ENCODE peak calls at places on chromosomes 16 and 17, in four cellular contexts. R is omental fat pad, Y is mesothelial cell of epicardium, A is left ventricle myocardium inferior. G is an unnamed sample.

GRCh38 chr17:1649844-1650409 is at the start of gene RILP:
- DNase-seq in R (peak; percentile 52), Y (no peak), A (peak; percentile 87), G (no peak)

GRCh38 chr17:43028221-43028861 is 3.3 kb downstream of the RND2 start:
- DNase-seq in R (no peak), Y (no peak), A (no peak), G (no peak)

GRCh38 chr16:24805484-24805883 is 40.3 kb upstream of the SLC5A11 start:
- DNase-seq in R (no peak), Y (no peak), A (no peak), G (no peak)

GRCh38 chr17:8079291-8080207 is 8.0 kb downstream of the ALOX12B start:
- DNase-seq in R (peak; percentile 33), Y (peak; percentile 86), A (peak; percentile 71), G (peak; percentile 84)

GRCh38 chr17:13544292-13544691 is 57.4 kb downstream of the HS3ST3A1 start:
- DNase-seq in R (peak; percentile 41), Y (peak; percentile 70), A (no peak), G (no peak)

GRCh38 chr17:74882517-74883240 is 9.9 kb upstream of the FDXR start:
- DNase-seq in R (no peak), Y (no peak), A (no peak), G (no peak)

GRCh38 chr16:70160388-70160787 is 13.2 kb upstream of the CLEC18C start:
- DNase-seq in R (no peak), Y (no peak), A (no peak), G (no peak)

GRCh38 chr16:12455287-12455798 is 348.3 kb downstream of the CPPED1 start:
- DNase-seq in R (no peak), Y (peak; percentile 72), A (peak; percentile 42), G (peak; percentile 85)

GRCh38 chr16:86070971-86071370 is 172.0 kb downstream of the IRF8 start:
- DNase-seq in R (no peak), Y (no peak), A (no peak), G (no peak)

GRCh38 chr16:63287411-63287810 is 1251.2 kb upstream of the CDH8 start:
- DNase-seq in R (no peak), Y (no peak), A (no peak), G (no peak)

GRCh38 chr16:79612207-79612606 is 11.7 kb upstream of the MAF start:
- DNase-seq in R (no peak), Y (no peak), A (no peak), G (no peak)

GRCh38 chr16:29907973-29908372 is 7.7 kb downstream of the ASPHD1 start:
- DNase-seq in R (no peak), Y (no peak), A (no peak), G (no peak)

GRCh38 chr16:86026916-86027315 is 128.0 kb downstream of the IRF8 start:
- DNase-seq in R (peak; percentile 4), Y (no peak), A (no peak), G (no peak)

GRCh38 chr17:16437083-16437482 is 21.7 kb downstream of the TRPV2 start:
- DNase-seq in R (no peak), Y (no peak), A (no peak), G (no peak)

GRCh38 chr16:6482861-6483530 is 849.6 kb upstream of the RBFOX1 start:
- DNase-seq in R (no peak), Y (no peak), A (no peak), G (peak; percentile 23)

GRCh38 chr17:30503558-30503957 is 26.4 kb downstream of the GOSR1 start:
- DNase-seq in R (no peak), Y (no peak), A (no peak), G (no peak)

GRCh38 chr16:19329932-19330331 is 44.4 kb downstream of the CLEC19A start:
- DNase-seq in R (no peak), Y (no peak), A (no peak), G (no peak)

GRCh38 chr16:12065866-12066545 is 89.5 kb downstream of the SNX29 start:
- DNase-seq in R (no peak), Y (no peak), A (no peak), G (no peak)

GRCh38 chr17:34579979-34580684 is 750 bp downstream of the TMEM132E start:
- DNase-seq in R (no peak), Y (peak; percentile 52), A (peak; percentile 23), G (peak; percentile 64)

GRCh38 chr17:56203430-56203829 is 50.2 kb downstream of the ANKFN1 start:
- DNase-seq in R (no peak), Y (no peak), A (no peak), G (no peak)

GRCh38 chr17:42023524-42024349 is 3.8 kb downstream of the NKIRAS2 start:
- DNase-seq in R (no peak), Y (no peak), A (peak; percentile 35), G (no peak)

GRCh38 chr17:44075598-44076293 is 5.2 kb downstream of the G6PC3 start:
- DNase-seq in R (no peak), Y (no peak), A (no peak), G (no peak)

GRCh38 chr16:66588981-66589713 is 9.9 kb downstream of the CMTM2 start:
- DNase-seq in R (no peak), Y (no peak), A (no peak), G (no peak)

GRCh38 chr16:4136229-4136813 is 20.1 kb upstream of the ADCY9 start:
- DNase-seq in R (no peak), Y (no peak), A (no peak), G (no peak)

GRCh38 chr16:4612474-4612931 is 2.2 kb downstream of the UBALD1 start:
- DNase-seq in R (no peak), Y (no peak), A (no peak), G (peak; percentile 68)

GRCh38 chr16:15983898-15984297 is 34.5 kb downstream of the ABCC1 start:
- DNase-seq in R (no peak), Y (no peak), A (peak; percentile 33), G (no peak)

GRCh38 chr17:58172369-58173071 is 5.7 kb downstream of the OR4D2 start:
- DNase-seq in R (no peak), Y (no peak), A (no peak), G (no peak)

GRCh38 chr17:81961087-81961514 is at the start of gene NOTUM:
- DNase-seq in R (no peak), Y (no peak), A (no peak), G (peak; percentile 68)

GRCh38 chr16:19338335-19338734 is 52.8 kb downstream of the CLEC19A start:
- DNase-seq in R (no peak), Y (no peak), A (no peak), G (no peak)

GRCh38 chr17:77594416-77595209 is 363.9 kb upstream of the TNRC6C start:
- DNase-seq in R (no peak), Y (no peak), A (no peak), G (no peak)

DNA sequence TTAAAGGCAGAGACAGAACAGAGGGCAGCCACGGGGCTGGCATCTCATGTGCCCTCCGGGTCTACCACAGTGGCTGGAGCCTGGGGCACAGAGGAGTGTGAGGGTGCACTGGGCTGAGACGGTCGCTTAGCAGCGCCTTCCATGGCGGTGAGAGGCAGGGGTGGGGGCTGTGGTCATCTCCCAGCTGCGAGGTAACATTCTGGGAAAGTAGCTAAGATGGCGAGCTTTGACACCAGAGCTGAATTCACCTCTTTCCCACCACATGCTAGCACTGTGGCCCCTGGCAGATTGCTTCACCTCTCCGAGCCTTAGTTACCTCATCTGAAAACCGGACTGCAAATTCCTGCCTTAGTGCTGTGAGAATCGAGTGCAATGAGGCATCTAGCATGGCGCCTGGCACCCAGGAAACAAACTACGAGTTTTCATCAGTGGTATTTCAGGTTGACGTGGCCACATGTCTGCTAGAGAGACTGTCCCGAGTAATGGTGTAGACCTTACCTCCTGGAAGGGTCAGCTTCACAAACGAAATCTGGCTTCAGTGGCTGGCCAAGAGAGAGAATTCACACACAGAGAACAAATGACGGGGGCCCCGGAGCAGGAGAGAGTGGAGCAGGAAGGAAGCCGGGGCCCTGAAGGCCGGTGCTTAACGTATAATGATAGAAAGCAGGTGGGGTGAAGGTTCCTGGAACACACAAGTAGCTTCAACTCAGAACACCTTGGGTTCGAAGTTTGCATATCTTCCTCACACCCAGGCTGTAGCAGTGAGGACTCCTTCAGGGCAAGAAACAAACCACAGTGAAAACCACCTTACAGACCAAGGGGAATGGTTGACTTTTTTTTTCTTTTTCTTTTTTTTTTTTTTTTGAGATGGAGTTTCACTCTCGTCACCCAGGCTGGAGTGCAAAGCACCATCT is 63.9 kb upstream of the RPH3AL start:
- DNase-seq in R (no peak), Y (no peak), A (no peak), G (no peak)
- TF ChIP-seq CTCF in R (no peak), Y (no peak), A (no peak), G (no peak)

GRCh38 chr16:318628-319027 is 33.9 kb downstream of the AXIN1 start:
- DNase-seq in R (no peak), Y (no peak), A (no peak), G (peak; percentile 61)
- TF ChIP-seq CTCF in R (no peak), Y (no peak), A (no peak), G (peak; percentile 51)

GRCh38 chr16:72244853-72245252 is 72.9 kb upstream of the PMFBP1 start:
- DNase-seq in R (no peak), Y (no peak), A (no peak), G (no peak)
- TF ChIP-seq CTCF in R (no peak), Y (no peak), A (no peak), G (no peak)

GRCh38 chr17:48153711-48154642 is 46.4 kb downstream of the SNX11 start:
- DNase-seq in R (no peak), Y (peak; percentile 57), A (no peak), G (peak; percentile 42)
- TF ChIP-seq CTCF in R (no peak), Y (no peak), A (peak; percentile 48), G (peak; percentile 39)

GRCh38 chr16:53566568-53566967 is 63.6 kb upstream of the AKTIP start:
- DNase-seq in R (no peak), Y (no peak), A (no peak), G (no peak)
- TF ChIP-seq CTCF in R (no peak), Y (no peak), A (no peak), G (no peak)

DNA sequence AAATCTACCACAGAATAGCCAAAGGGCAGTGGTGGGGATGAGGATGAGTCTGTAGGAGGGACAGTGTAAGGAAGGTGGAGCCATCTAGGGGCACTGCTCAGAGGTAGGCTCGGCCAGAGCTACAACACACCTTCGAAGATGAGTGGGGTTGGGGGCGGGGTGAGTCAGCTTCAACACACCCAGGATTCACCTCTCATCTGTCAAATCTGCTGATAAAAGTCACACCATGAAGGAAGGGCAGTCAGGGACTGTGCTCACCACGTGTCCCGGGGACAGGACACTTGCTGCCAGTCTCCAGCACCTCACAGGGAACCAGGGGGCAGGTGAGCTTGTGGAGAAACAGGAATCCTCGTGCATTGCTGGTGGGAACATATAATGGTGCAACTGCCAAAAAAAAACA is 133.3 kb downstream of the ANKRD11 start:
- DNase-seq in R (no peak), Y (no peak), A (no peak), G (no peak)
- TF ChIP-seq CTCF in R (no peak), Y (no peak), A (no peak), G (no peak)

DNA sequence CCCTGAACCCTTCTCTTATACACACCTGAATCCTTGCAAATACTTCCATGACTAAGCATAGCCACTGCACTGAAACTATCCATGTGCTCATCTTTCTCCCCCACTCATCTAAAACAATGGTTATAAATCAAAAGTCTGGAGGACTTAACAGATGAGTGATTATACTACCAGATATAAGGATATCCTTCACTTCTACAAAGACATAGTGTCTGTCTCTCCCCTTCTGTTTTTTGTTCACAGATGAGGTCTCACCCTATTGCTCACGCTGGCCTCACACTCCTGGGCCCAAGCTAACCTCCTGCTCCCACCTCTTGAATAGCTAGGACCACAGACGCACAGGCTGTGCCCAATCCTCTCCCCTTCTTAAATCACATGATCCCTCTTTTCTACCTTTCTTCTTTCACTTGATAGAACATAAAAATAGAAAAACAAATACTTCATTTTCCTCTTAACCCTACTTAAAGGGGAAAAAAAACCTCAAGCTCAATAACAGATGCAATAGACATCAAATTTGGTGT is 19.2 kb downstream of the CEP112 start:
- DNase-seq in R (no peak), Y (no peak), A (no peak), G (no peak)
- TF ChIP-seq CTCF in R (no peak), Y (no peak), A (no peak), G (no peak)